ENCODE peak calls at places on chromosomes 12 and 14, in five cellular contexts. T is PC-3; W is CD8-positive, alpha-beta T cell; Z is endothelial cell of umbilical vein; I is transverse colon. H is an unnamed sample.

GRCh38 chr14:32662234-32662633 is 276.4 kb upstream of the NPAS3 start:
- DNase-seq in T (peak; percentile 16), W (no peak), Z (no peak), I (no peak), H (no peak)

GRCh38 chr12:107461222-107461980 is 224.2 kb upstream of the PWP1 start:
- DNase-seq in T (peak; percentile 91), W (no peak), Z (no peak), I (no peak), H (no peak)

GRCh38 chr12:26452511-26452910 is 257.1 kb downstream of the SSPN start:
- DNase-seq in T (no peak), W (no peak), Z (peak; percentile 64), I (no peak), H (no peak)

GRCh38 chr12:106648736-106649135 is 65.9 kb downstream of the RFX4 start:
- DNase-seq in T (no peak), W (no peak), Z (no peak), I (no peak), H (no peak)

GRCh38 chr14:53430870-53431269 is 277.7 kb upstream of the DDHD1 start:
- DNase-seq in T (peak; percentile 47), W (no peak), Z (no peak), I (no peak), H (no peak)

GRCh38 chr14:76514599-76514998 is 138.7 kb downstream of the ESRRB start:
- DNase-seq in T (peak; percentile 40), W (no peak), Z (peak; percentile 16), I (no peak), H (no peak)

GRCh38 chr14:88289214-88289613 is 33.9 kb downstream of the KCNK10 start:
- DNase-seq in T (peak; percentile 76), W (no peak), Z (no peak), I (no peak), H (no peak)

GRCh38 chr12:129614221-129614885 is 289.5 kb downstream of the TMEM132D start:
- DNase-seq in T (no peak), W (no peak), Z (no peak), I (no peak), H (no peak)

GRCh38 chr12:28189774-28190320 is 409 bp upstream of the CCDC91 start:
- DNase-seq in T (no peak), W (no peak), Z (no peak), I (no peak), H (no peak)

GRCh38 chr12:40325349-40325960 is 100.7 kb downstream of the LRRK2 start:
- DNase-seq in T (peak; percentile 58), W (no peak), Z (peak; percentile 27), I (no peak), H (no peak)

GRCh38 chr12:42868291-42868690 is 278.7 kb upstream of the PRICKLE1 start:
- DNase-seq in T (no peak), W (no peak), Z (no peak), I (no peak), H (no peak)

GRCh38 chr12:100988278-100988625 is 193.7 kb downstream of the ANO4 start:
- DNase-seq in T (no peak), W (no peak), Z (no peak), I (no peak), H (no peak)

GRCh38 chr14:103382375-103382774 is 2.8 kb upstream of the MARK3 start:
- DNase-seq in T (no peak), W (no peak), Z (no peak), I (no peak), H (no peak)

GRCh38 chr14:51167587-51168219 is 72.3 kb upstream of the TMX1 start:
- DNase-seq in T (peak; percentile 17), W (no peak), Z (no peak), I (no peak), H (no peak)

GRCh38 chr14:95111507-95112164 is 45.7 kb downstream of the DICER1 start:
- DNase-seq in T (peak; percentile 42), W (no peak), Z (no peak), I (no peak), H (no peak)

GRCh38 chr14:23345987-23346692 is 6.5 kb downstream of the SLC22A17 start:
- DNase-seq in T (no peak), W (no peak), Z (no peak), I (no peak), H (no peak)

GRCh38 chr12:19130224-19131019 is 889 bp downstream of the PLEKHA5 start:
- DNase-seq in T (peak; percentile 27), W (peak; percentile 9), Z (peak; percentile 44), I (peak; percentile 37), H (no peak)

GRCh38 chr14:55721353-55721752 is 141.3 kb downstream of the KTN1 start:
- DNase-seq in T (peak; percentile 93), W (no peak), Z (peak; percentile 60), I (no peak), H (no peak)

GRCh38 chr14:102804858-102805257 is 27.6 kb downstream of the TRAF3 start:
- DNase-seq in T (no peak), W (no peak), Z (no peak), I (no peak), H (no peak)

GRCh38 chr12:527729-528128 is 68.0 kb downstream of the B4GALNT3 start:
- DNase-seq in T (no peak), W (no peak), Z (no peak), I (no peak), H (no peak)

GRCh38 chr14:23058654-23059504 is 1.6 kb upstream of the CDH24 start:
- DNase-seq in T (no peak), W (no peak), Z (no peak), I (no peak), H (peak; percentile 48)

GRCh38 chr14:28751467-28752058 is 15.0 kb upstream of the FOXG1 start:
- DNase-seq in T (peak; percentile 81), W (no peak), Z (peak; percentile 50), I (no peak), H (no peak)

GRCh38 chr14:76456200-76456599 is 80.3 kb downstream of the ESRRB start:
- DNase-seq in T (peak; percentile 38), W (peak; percentile 9), Z (peak; percentile 45), I (no peak), H (no peak)

GRCh38 chr12:79001404-79001803 is 136.8 kb downstream of the SYT1 start:
- DNase-seq in T (no peak), W (no peak), Z (no peak), I (no peak), H (no peak)

GRCh38 chr12:116169071-116169470 is 108.4 kb downstream of the MED13L start:
- DNase-seq in T (no peak), W (no peak), Z (no peak), I (no peak), H (no peak)

GRCh38 chr12:49866859-49867579 is 24.1 kb upstream of the BCDIN3D start:
- DNase-seq in T (peak; percentile 87), W (peak; percentile 76), Z (peak; percentile 42), I (peak; percentile 79), H (peak; percentile 78)

GRCh38 chr12:95790912-95791849 is 617 bp upstream of the NTN4 start:
- DNase-seq in T (peak; percentile 64), W (peak; percentile 30), Z (peak; percentile 46), I (peak; percentile 20), H (no peak)

GRCh38 chr12:12210416-12210815 is 56.4 kb downstream of the LRP6 start:
- DNase-seq in T (no peak), W (no peak), Z (no peak), I (no peak), H (no peak)

GRCh38 chr12:106123110-106123509 is 15.6 kb downstream of the NUAK1 start:
- DNase-seq in T (no peak), W (no peak), Z (no peak), I (no peak), H (no peak)

GRCh38 chr14:61452452-61452851 is 131.1 kb downstream of the PRKCH start:
- DNase-seq in T (no peak), W (peak; percentile 55), Z (no peak), I (no peak), H (peak; percentile 73)

DNA sequence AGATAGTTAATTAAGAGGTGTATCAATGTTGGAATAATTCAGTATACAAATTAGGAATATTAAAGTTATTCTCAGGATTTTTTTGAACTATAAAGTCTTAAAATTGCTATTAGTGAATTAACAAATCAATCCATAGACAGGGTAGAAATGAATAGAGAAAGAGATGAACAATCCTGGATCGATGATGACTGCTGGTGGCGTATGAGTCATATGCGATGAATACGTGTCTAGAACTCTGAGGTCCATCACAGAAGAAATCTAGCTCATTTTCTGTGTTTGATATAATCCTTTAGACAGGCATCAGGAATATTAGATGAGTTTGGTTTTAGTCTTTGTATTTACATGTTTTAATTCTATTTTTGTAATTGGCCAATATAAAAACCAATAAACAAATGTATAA is 85.4 kb upstream of the RTL1 start:
- DNase-seq in T (no peak), W (no peak), Z (no peak), I (no peak), H (no peak)
- H3K27ac ChIP-seq in T (peak overlapping the region; percentile 98), W (no peak overlapping the region), Z (no peak overlapping the region), I (no peak overlapping the region), H (no peak overlapping the region)

GRCh38 chr14:89544636-89545301 is 127.7 kb upstream of the FOXN3 start:
- DNase-seq in T (no peak), W (no peak), Z (no peak), I (no peak), H (no peak)
- H3K4me1 ChIP-seq in T (peaks cover 17% of the 10 kb centered on the region), W (peaks cover 15% of the 10 kb centered on the region), Z (peaks cover 8% of the 10 kb centered on the region), I (no peaks in the 10 kb centered on the region), H (no peaks in the 10 kb centered on the region)

GRCh38 chr12:4859478-4860210 is 50.1 kb upstream of the KCNA1 start:
- DNase-seq in T (no peak), W (no peak), Z (no peak), I (no peak), H (no peak)

GRCh38 chr12:4857472-4858291 is 52.0 kb upstream of the KCNA1 start:
- DNase-seq in T (peak; percentile 68), W (peak; percentile 65), Z (peak; percentile 63), I (peak; percentile 80), H (peak; percentile 79)

GRCh38 chr12:4855121-4855924 is 54.4 kb upstream of the KCNA1 start:
- DNase-seq in T (peak; percentile 81), W (peak; percentile 49), Z (peak; percentile 74), I (peak; percentile 57), H (peak; percentile 52)

GRCh38 chr12:4856556-4856955 is 53.1 kb upstream of the KCNA1 start:
- DNase-seq in T (no peak), W (no peak), Z (no peak), I (no peak), H (no peak)

DNA sequence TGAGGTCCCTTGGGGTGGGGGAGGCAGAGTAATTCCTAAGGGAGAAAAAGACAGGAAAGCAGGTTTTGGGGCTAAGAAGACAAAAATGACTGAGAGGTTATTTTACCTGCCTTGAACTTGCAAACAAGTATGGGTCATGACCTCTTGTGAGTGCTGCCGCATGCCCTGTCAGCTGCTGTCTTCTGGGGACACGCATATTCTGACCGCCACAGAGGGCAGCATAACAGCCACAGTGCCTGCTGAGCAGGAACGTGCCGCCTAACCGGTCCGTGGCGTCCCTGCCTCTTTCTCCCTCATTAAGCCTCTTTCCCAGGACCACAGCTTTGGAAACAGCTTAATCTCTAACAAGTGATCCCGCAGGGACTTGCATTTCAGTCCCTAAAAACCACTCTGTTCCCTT is 51.3 kb upstream of the KCNA1 start:
- DNase-seq in T (no peak), W (no peak), Z (peak; percentile 1), I (no peak), H (no peak)
- H3K27ac ChIP-seq in T (no peak overlapping the region), W (no peak overlapping the region), Z (no peak overlapping the region), I (no peak overlapping the region), H (no peak overlapping the region)

GRCh38 chr12:70513441-70513840 is 123.8 kb downstream of the PTPRB start:
- DNase-seq in T (no peak), W (no peak), Z (no peak), I (no peak), H (no peak)

GRCh38 chr12:70508178-70508577 is 129.1 kb downstream of the PTPRB start:
- DNase-seq in T (no peak), W (no peak), Z (peak; percentile 51), I (no peak), H (no peak)

GRCh38 chr12:70507442-70507841 is 129.8 kb downstream of the PTPRB start:
- DNase-seq in T (no peak), W (no peak), Z (peak; percentile 94), I (no peak), H (no peak)
- H3K4me1 ChIP-seq in T (no peaks in the 10 kb centered on the region), W (no peaks in the 10 kb centered on the region), Z (peaks cover 20% of the 10 kb centered on the region), I (no peaks in the 10 kb centered on the region), H (no peaks in the 10 kb centered on the region)

H was measured in Peyer's patch.